ENCODE peak calls at places on chromosomes 2 and 18, in seven cellular contexts. P is GM23248, W is fibroblast of pulmonary artery, A is suprapubic skin, H is Panc1, Q is kidney, X is choroid plexus epithelial cell. B is an unnamed sample.

GRCh38 chr2:20446280-20446916 is 476 bp upstream of the RHOB start:
- DNase-seq in P (no peak), W (no peak), A (peak), H (no peak), Q (peak), X (no peak), B (no peak)

GRCh38 chr2:99863914-99864273 is 278.5 kb downstream of the AFF3 start:
- DNase-seq in P (no peak), W (no peak), A (no peak), H (no peak), Q (no peak), X (peak), B (no peak)

GRCh38 chr2:23009545-23010149 is 375.3 kb upstream of the KLHL29 start:
- DNase-seq in P (peak), W (peak), A (no peak), H (no peak), Q (no peak), X (peak), B (no peak)

GRCh38 chr2:131031431-131031841 is 61.8 kb downstream of the FAM168B start:
- DNase-seq in P (no peak), W (no peak), A (peak), H (no peak), Q (peak), X (no peak), B (no peak)

GRCh38 chr2:138997849-138998517 is 217.8 kb upstream of the NXPH2 start:
- DNase-seq in P (peak), W (no peak), A (no peak), H (peak), Q (no peak), X (peak), B (no peak)

GRCh38 chr2:71223767-71224333 is 3.1 kb downstream of the PAIP2B start:
- DNase-seq in P (peak), W (peak), A (no peak), H (peak), Q (no peak), X (peak), B (peak)

GRCh38 chr2:44804406-44805235 is 136.9 kb upstream of the SIX3 start:
- DNase-seq in P (no peak), W (no peak), A (no peak), H (no peak), Q (no peak), X (no peak), B (peak)

GRCh38 chr18:73164430-73164829 is 296.6 kb upstream of the NETO1 start:
- DNase-seq in P (no peak), W (no peak), A (no peak), H (no peak), Q (no peak), X (no peak), B (no peak)

GRCh38 chr18:46073474-46074331 is 1.6 kb upstream of the PSTPIP2 start:
- DNase-seq in P (peak), W (peak), A (no peak), H (peak), Q (no peak), X (peak), B (peak)

GRCh38 chr2:26245810-26246209 is 1.1 kb downstream of the HADHB start:
- DNase-seq in P (peak), W (peak), A (no peak), H (no peak), Q (no peak), X (peak), B (peak)

GRCh38 chr2:102355526-102356380 is at the start of gene IL18R1:
- DNase-seq in P (peak), W (peak), A (peak), H (no peak), Q (peak), X (peak), B (no peak)

GRCh38 chr2:240432430-240432819 is 3.0 kb upstream of the GPC1 start:
- DNase-seq in P (no peak), W (no peak), A (peak), H (no peak), Q (peak), X (no peak), B (no peak)

GRCh38 chr18:58866261-58867232 is 1.9 kb downstream of the ZNF532 start:
- DNase-seq in P (no peak), W (peak), A (no peak), H (no peak), Q (no peak), X (no peak), B (no peak)

GRCh38 chr2:239389414-239390329 is 11.1 kb downstream of the HDAC4 start:
- DNase-seq in P (no peak), W (no peak), A (peak), H (no peak), Q (peak), X (no peak), B (no peak)

GRCh38 chr2:219104107-219105050 is 43.7 kb upstream of the IHH start:
- DNase-seq in P (peak), W (peak), A (no peak), H (no peak), Q (no peak), X (peak), B (peak)

GRCh38 chr2:14459927-14460326 is 172.6 kb upstream of the LRATD1 start:
- DNase-seq in P (no peak), W (no peak), A (no peak), H (no peak), Q (no peak), X (no peak), B (no peak)

GRCh38 chr18:44054514-44054913 is 626.2 kb upstream of the SETBP1 start:
- DNase-seq in P (no peak), W (no peak), A (no peak), H (no peak), Q (no peak), X (no peak), B (no peak)

GRCh38 chr2:649461-650342 is 27.5 kb downstream of the TMEM18 start:
- DNase-seq in P (no peak), W (no peak), A (no peak), H (no peak), Q (no peak), X (no peak), B (no peak)

GRCh38 chr2:72602095-72602494 is 223.7 kb downstream of the EXOC6B start:
- DNase-seq in P (no peak), W (no peak), A (no peak), H (no peak), Q (no peak), X (no peak), B (no peak)

GRCh38 chr2:7427293-7428060 is 510.3 kb downstream of the RNF144A start:
- DNase-seq in P (peak), W (peak), A (no peak), H (peak), Q (no peak), X (peak), B (peak)

GRCh38 chr2:117763806-117764205 is 50.7 kb upstream of the DDX18 start:
- DNase-seq in P (peak), W (no peak), A (no peak), H (no peak), Q (no peak), X (no peak), B (no peak)

GRCh38 chr2:39805936-39806608 is 27.0 kb upstream of the THUMPD2 start:
- DNase-seq in P (peak), W (peak), A (no peak), H (no peak), Q (no peak), X (peak), B (no peak)

GRCh38 chr2:167550448-167550847 is 662.2 kb downstream of the XIRP2 start:
- DNase-seq in P (peak), W (peak), A (no peak), H (no peak), Q (no peak), X (peak), B (peak)

GRCh38 chr2:102439065-102439695 is 16.2 kb downstream of the IL18RAP start:
- DNase-seq in P (peak), W (peak), A (no peak), H (no peak), Q (no peak), X (peak), B (no peak)

GRCh38 chr2:136141510-136142154 is 23.7 kb upstream of the CXCR4 start:
- DNase-seq in P (no peak), W (no peak), A (no peak), H (no peak), Q (no peak), X (no peak), B (peak)

GRCh38 chr2:37912056-37912455 is 13.0 kb upstream of the RMDN2 start:
- DNase-seq in P (peak), W (peak), A (no peak), H (no peak), Q (no peak), X (peak), B (no peak)

GRCh38 chr18:58541137-58541788 is 87.6 kb downstream of the ALPK2 start:
- DNase-seq in P (peak), W (peak), A (no peak), H (no peak), Q (no peak), X (peak), B (peak)

GRCh38 chr18:8140841-8141501 is 468.3 kb upstream of the RAB12 start:
- DNase-seq in P (peak), W (peak), A (no peak), H (no peak), Q (no peak), X (peak), B (no peak)

GRCh38 chr2:182521453-182522427 is 94.9 kb upstream of the PDE1A start:
- DNase-seq in P (no peak), W (no peak), A (no peak), H (no peak), Q (no peak), X (no peak), B (no peak)

GRCh38 chr2:86035883-86036789 is 69.5 kb downstream of the POLR1A start:
- DNase-seq in P (peak), W (peak), A (peak), H (no peak), Q (peak), X (peak), B (no peak)
- H3K4me3 ChIP-seq in P (peak), W (no peak), A (no peak), H (no peak), Q (peak), X (no peak), B (no peak)

GRCh38 chr2:177256695-177257094 is 7.8 kb downstream of the NFE2L2 start:
- DNase-seq in P (no peak), W (no peak), A (no peak), H (no peak), Q (no peak), X (no peak), B (no peak)
- H3K4me3 ChIP-seq in P (no peak), W (no peak), A (no peak), H (no peak), Q (no peak), X (no peak), B (no peak)

DNA sequence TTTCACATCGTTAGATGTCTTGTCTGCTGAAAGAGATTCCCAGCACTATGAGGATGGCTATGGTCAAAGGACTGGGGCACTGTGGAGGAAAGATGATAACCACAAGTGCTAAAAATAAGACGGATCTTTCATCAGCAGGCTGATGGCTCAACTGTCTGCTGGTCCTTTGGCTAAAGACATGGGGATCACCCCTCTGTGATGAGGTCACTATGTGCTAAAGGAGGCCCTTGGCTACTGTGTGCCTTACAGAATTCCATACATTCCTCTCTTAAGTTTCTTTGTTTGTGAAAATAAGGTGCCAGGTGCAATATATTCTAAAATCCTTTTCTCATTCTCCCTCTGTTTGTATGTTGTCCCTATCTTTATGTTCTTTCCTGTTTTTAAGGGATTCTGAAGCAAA is 39.7 kb upstream of the LYPD6 start:
- DNase-seq in P (no peak), W (no peak), A (no peak), H (no peak), Q (no peak), X (no peak), B (no peak)
- H3K4me3 ChIP-seq in P (no peak), W (no peak), A (no peak), H (no peak), Q (no peak), X (no peak), B (no peak)

GRCh38 chr2:237603718-237604362 is 13.3 kb upstream of the RAB17 start:
- DNase-seq in P (peak), W (peak), A (no peak), H (no peak), Q (no peak), X (peak), B (no peak)
- H3K4me3 ChIP-seq in P (no peak), W (no peak), A (no peak), H (no peak), Q (no peak), X (peak), B (no peak)

GRCh38 chr2:144456680-144457079 is 63.2 kb downstream of the ZEB2 start:
- DNase-seq in P (peak), W (peak), A (peak), H (no peak), Q (no peak), X (peak), B (no peak)

GRCh38 chr2:144460981-144461766 is 58.7 kb downstream of the ZEB2 start:
- DNase-seq in P (peak), W (peak), A (no peak), H (no peak), Q (peak), X (peak), B (peak)

GRCh38 chr2:144455979-144456378 is 63.9 kb downstream of the ZEB2 start:
- DNase-seq in P (peak), W (no peak), A (no peak), H (no peak), Q (no peak), X (no peak), B (no peak)

GRCh38 chr2:144459937-144460336 is 60.0 kb downstream of the ZEB2 start:
- DNase-seq in P (peak), W (peak), A (no peak), H (no peak), Q (no peak), X (peak), B (no peak)

GRCh38 chr2:144458536-144458935 is 61.4 kb downstream of the ZEB2 start:
- DNase-seq in P (no peak), W (no peak), A (no peak), H (no peak), Q (no peak), X (peak), B (no peak)
- H3K4me3 ChIP-seq in P (no peak), W (no peak), A (no peak), H (no peak), Q (no peak), X (no peak), B (no peak)

GRCh38 chr2:69762513-69763494 is 20.9 kb downstream of the ANXA4 start:
- DNase-seq in P (peak), W (no peak), A (no peak), H (no peak), Q (no peak), X (no peak), B (no peak)
- H3K4me3 ChIP-seq in P (peak), W (no peak), A (peak), H (no peak), Q (no peak), X (no peak), B (no peak)

DNA sequence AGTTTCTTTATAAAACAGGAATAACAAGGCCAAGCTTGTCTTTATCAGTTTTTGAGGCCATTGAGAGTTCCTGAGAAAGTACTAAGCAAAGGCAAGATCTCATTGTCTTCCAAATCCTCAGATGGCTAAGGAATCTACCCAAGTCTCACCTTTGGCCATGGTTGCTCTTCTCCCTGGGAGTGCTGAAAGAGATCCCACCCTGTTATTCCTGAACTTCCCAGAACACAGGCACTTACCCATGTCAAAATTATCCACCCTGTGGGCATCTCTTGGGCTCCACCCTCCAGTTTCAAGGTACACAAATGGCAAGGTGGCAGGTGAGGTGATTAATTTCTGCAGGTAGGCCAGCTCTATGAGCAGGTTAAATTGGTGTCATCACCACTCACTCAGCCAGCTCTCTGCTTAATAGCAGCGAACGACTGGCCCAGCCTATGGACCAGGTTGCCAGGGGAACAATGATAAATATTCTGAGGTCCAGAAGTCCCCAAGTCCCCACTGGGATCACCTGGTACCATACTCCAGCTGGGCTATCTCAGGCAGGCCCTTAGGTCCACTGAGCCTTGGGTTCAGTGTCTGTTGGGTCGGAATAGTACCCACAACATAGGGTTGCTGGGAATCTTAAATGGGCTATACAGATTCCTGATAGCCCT is 2.3 kb upstream of the SPRED2 start:
- DNase-seq in P (no peak), W (no peak), A (no peak), H (no peak), Q (no peak), X (no peak), B (no peak)
- H3K4me3 ChIP-seq in P (peak), W (no peak), A (no peak), H (peak), Q (peak), X (no peak), B (no peak)

GRCh38 chr2:126722546-126722945 is 66.6 kb downstream of the GYPC start:
- DNase-seq in P (no peak), W (no peak), A (no peak), H (no peak), Q (no peak), X (no peak), B (no peak)
- H3K4me3 ChIP-seq in P (no peak), W (no peak), A (no peak), H (no peak), Q (no peak), X (no peak), B (no peak)